ENCODE peak calls at places on chromosomes 2 and 18, in five cellular contexts. One of them, this sample, is unnamed.

GRCh38 chr2:177334940-177335543 is 57.5 kb upstream of the AGPS start:
- DNase-seq in breast epithelium: no peak
- DNase-seq in H54: peak; percentile 9
- DNase-seq in heart left ventricle: no peak
- DNase-seq in A549: peak; percentile 52
- DNase-seq in this sample: no peak

GRCh38 chr2:3062476-3063260 is 314.9 kb downstream of the EIPR1 start:
- DNase-seq in A549: no peak
- DNase-seq in H54: no peak
- DNase-seq in breast epithelium: no peak
- DNase-seq in heart left ventricle: no peak
- DNase-seq in this sample: no peak

GRCh38 chr2:24771905-24772586 is 21.1 kb downstream of the PTRHD1 start:
- DNase-seq in H54: no peak
- DNase-seq in heart left ventricle: no peak
- DNase-seq in A549: no peak
- DNase-seq in breast epithelium: no peak
- DNase-seq in this sample: no peak

GRCh38 chr18:64253222-64253621 is 104.3 kb upstream of the LINC00305 start:
- DNase-seq in heart left ventricle: no peak
- DNase-seq in A549: no peak
- DNase-seq in H54: no peak
- DNase-seq in breast epithelium: no peak
- DNase-seq in this sample: no peak

GRCh38 chr2:22382439-22383169 is 1002.4 kb upstream of the KLHL29 start:
- DNase-seq in A549: no peak
- DNase-seq in heart left ventricle: no peak
- DNase-seq in H54: no peak
- DNase-seq in breast epithelium: no peak
- DNase-seq in this sample: no peak

GRCh38 chr18:54671291-54671881 is 80.3 kb downstream of the DYNAP start:
- DNase-seq in heart left ventricle: no peak
- DNase-seq in H54: no peak
- DNase-seq in A549: peak; percentile 21
- DNase-seq in breast epithelium: no peak
- DNase-seq in this sample: no peak

GRCh38 chr18:48735070-48735676 is 196.3 kb downstream of the CTIF start:
- DNase-seq in heart left ventricle: no peak
- DNase-seq in breast epithelium: no peak
- DNase-seq in A549: no peak
- DNase-seq in H54: peak; percentile 37
- DNase-seq in this sample: no peak

GRCh38 chr2:72148975-72149555 is 1.4 kb upstream of the CYP26B1 start:
- DNase-seq in heart left ventricle: peak; percentile 71
- DNase-seq in A549: peak; percentile 62
- DNase-seq in H54: peak; percentile 84
- DNase-seq in breast epithelium: peak; percentile 19
- DNase-seq in this sample: peak; percentile 79

GRCh38 chr2:84792856-84793522 is 87.9 kb downstream of the TRABD2A start:
- DNase-seq in heart left ventricle: no peak
- DNase-seq in H54: no peak
- DNase-seq in breast epithelium: no peak
- DNase-seq in A549: peak; percentile 10
- DNase-seq in this sample: no peak

GRCh38 chr2:203758841-203759691 is 52.6 kb downstream of the CD28 start:
- DNase-seq in A549: peak; percentile 48
- DNase-seq in H54: no peak
- DNase-seq in breast epithelium: no peak
- DNase-seq in heart left ventricle: no peak
- DNase-seq in this sample: no peak

GRCh38 chr2:172912245-172912644 is 163.4 kb upstream of the MAP3K20 start:
- DNase-seq in heart left ventricle: no peak
- DNase-seq in H54: no peak
- DNase-seq in A549: no peak
- DNase-seq in breast epithelium: no peak
- DNase-seq in this sample: no peak

GRCh38 chr2:219125225-219125885 is 35.3 kb downstream of the NHEJ1 start:
- DNase-seq in A549: peak; percentile 57
- DNase-seq in H54: peak; percentile 89
- DNase-seq in heart left ventricle: no peak
- DNase-seq in breast epithelium: peak; percentile 75
- DNase-seq in this sample: no peak

GRCh38 chr2:161096336-161096735 is 63.9 kb upstream of the TANK start:
- DNase-seq in heart left ventricle: no peak
- DNase-seq in breast epithelium: no peak
- DNase-seq in A549: no peak
- DNase-seq in H54: no peak
- DNase-seq in this sample: no peak

GRCh38 chr2:8656160-8656641 is 25.7 kb upstream of the ID2 start:
- DNase-seq in H54: no peak
- DNase-seq in A549: peak; percentile 21
- DNase-seq in breast epithelium: no peak
- DNase-seq in heart left ventricle: no peak
- DNase-seq in this sample: no peak
- TF ChIP-seq POLR2A in H54: no peak
- TF ChIP-seq POLR2A in A549: no peak
- TF ChIP-seq POLR2A in breast epithelium: no peak
- TF ChIP-seq POLR2A in heart left ventricle: no peak
- TF ChIP-seq POLR2A in this sample: no peak

GRCh38 chr18:22159014-22159413 is 10.4 kb upstream of the GATA6 start:
- DNase-seq in breast epithelium: no peak
- DNase-seq in heart left ventricle: no peak
- DNase-seq in H54: no peak
- DNase-seq in A549: no peak
- DNase-seq in this sample: no peak
- TF ChIP-seq POLR2A in breast epithelium: no peak
- TF ChIP-seq POLR2A in heart left ventricle: no peak
- TF ChIP-seq POLR2A in H54: no peak
- TF ChIP-seq POLR2A in A549: no peak
- TF ChIP-seq POLR2A in this sample: no peak

GRCh38 chr18:44758821-44759624 is 78.3 kb downstream of the SETBP1 start:
- DNase-seq in heart left ventricle: no peak
- DNase-seq in H54: no peak
- DNase-seq in A549: no peak
- DNase-seq in breast epithelium: no peak
- DNase-seq in this sample: no peak
- TF ChIP-seq POLR2A in heart left ventricle: no peak
- TF ChIP-seq POLR2A in H54: no peak
- TF ChIP-seq POLR2A in A549: no peak
- TF ChIP-seq POLR2A in breast epithelium: no peak
- TF ChIP-seq POLR2A in this sample: no peak

GRCh38 chr2:21023419-21024181 is 20.3 kb downstream of the APOB start:
- DNase-seq in A549: no peak
- DNase-seq in heart left ventricle: no peak
- DNase-seq in breast epithelium: no peak
- DNase-seq in H54: no peak
- DNase-seq in this sample: no peak
- TF ChIP-seq POLR2A in A549: no peak
- TF ChIP-seq POLR2A in heart left ventricle: no peak
- TF ChIP-seq POLR2A in breast epithelium: no peak
- TF ChIP-seq POLR2A in H54: no peak
- TF ChIP-seq POLR2A in this sample: no peak

DNA sequence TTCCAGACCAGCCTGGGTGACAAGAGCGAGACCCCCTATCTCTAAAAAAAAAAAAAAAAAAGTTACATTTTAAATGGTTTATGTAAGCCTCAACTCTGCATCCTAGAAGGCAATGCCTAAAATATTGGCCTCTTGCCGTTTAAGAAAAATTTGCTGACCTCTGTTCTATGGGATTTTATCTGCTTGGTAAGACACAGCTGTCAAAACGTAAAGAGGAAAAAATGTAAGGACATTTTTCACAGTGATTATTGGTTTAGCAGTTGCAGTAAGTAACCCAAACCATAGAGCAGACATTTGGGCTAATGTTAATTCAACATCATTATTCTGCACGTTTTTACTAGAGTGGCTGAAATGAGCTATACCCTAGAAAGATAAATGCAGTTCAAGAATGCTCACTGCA is 14.4 kb upstream of the E2F6 start:
- DNase-seq in heart left ventricle: no peak
- DNase-seq in breast epithelium: no peak
- DNase-seq in A549: no peak
- DNase-seq in H54: no peak
- DNase-seq in this sample: no peak
- TF ChIP-seq POLR2A in heart left ventricle: no peak
- TF ChIP-seq POLR2A in breast epithelium: no peak
- TF ChIP-seq POLR2A in A549: no peak
- TF ChIP-seq POLR2A in H54: no peak
- TF ChIP-seq POLR2A in this sample: no peak

DNA sequence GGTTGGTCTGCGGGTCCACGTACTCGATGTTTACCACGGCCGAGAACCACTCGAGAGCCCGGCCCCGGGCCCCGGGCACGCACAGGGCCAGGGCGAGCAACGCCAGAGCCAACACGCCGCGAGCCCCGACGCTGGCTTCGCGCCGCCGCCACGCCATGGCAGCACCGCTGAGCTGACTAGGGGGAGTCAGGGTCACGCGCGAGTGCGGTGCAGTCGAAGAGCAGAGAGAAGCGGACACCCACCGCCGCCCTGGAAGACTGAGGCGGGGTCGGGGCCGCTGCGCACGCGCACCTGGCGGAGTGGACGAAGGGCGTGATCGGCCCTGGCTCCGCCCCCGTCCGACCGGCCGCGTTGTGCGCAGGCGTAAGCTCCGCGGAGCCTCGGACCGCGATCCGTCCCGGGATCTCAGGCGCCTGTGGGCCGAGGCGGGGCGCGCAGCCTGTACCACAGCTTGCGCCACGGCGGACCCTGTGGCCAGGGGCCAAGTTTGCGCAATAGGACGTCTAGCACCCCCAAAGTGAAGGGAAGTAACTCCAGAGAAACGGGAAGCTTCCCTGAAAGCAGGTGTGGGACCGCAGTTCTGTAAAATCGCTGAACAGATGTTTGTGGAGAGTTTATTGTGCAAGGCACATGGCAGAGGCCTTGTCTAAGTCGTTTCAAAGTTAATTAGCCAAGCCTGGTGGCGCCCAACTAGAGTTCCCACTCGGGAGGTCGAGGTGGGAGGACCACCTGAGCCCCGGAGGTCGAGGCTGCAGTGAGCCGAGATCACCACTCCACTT is at the start of gene RNF149:
- DNase-seq in H54: peak; percentile 55
- DNase-seq in A549: peak; percentile 91
- DNase-seq in breast epithelium: peak; percentile 81
- DNase-seq in heart left ventricle: peak; percentile 98
- DNase-seq in this sample: peak; percentile 99
- TF ChIP-seq POLR2A in H54: peak; percentile 51
- TF ChIP-seq POLR2A in A549: peak; percentile 87
- TF ChIP-seq POLR2A in breast epithelium: peak; percentile 60
- TF ChIP-seq POLR2A in heart left ventricle: no peak
- TF ChIP-seq POLR2A in this sample: peak; percentile 77

DNA sequence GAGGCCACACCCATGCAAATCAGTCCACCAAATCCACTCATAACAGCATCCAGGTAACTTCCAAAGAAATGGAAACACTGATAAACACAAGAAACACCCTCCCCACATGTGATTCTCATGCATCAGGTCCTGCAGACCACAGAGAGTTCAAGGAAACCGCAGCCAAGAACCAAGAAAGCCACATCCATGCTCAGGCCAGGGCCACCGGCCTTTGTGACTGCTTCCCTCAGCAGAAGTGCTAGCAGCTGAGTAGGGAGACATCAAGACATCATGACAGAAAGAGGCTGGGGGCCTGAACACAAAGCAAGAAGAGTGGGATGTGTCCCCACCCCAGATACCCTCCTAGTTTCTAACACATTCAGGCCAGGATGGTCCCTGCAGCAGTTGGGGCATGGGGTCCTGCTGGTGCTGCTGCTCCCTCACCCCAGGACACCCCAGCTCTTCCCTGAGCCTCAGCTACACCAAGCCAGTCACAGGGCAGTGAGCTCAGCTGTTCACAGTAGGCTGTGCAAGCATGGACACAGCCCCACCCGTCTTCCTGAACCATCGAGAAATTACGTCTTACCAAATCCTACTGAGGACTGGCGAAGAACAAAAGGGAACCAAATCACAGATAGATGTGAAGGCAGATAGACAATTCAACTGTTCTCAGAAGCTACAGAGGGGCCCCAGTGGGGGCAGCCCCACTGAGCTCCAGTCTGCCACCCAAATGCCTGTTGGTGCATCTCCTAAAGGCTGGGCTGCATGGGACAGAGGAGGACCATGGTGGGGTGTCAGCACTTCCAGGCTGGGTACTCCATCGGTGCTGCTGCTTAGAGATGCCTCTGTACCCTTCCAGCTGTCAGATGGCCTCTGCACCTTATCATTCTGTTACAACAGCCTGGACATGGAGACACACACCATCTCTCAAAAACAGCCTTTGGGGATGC is 60.8 kb downstream of the HDAC4 start:
- DNase-seq in H54: no peak
- DNase-seq in A549: no peak
- DNase-seq in breast epithelium: no peak
- DNase-seq in heart left ventricle: no peak
- DNase-seq in this sample: no peak
- TF ChIP-seq POLR2A in H54: no peak
- TF ChIP-seq POLR2A in A549: no peak
- TF ChIP-seq POLR2A in breast epithelium: no peak
- TF ChIP-seq POLR2A in heart left ventricle: no peak
- TF ChIP-seq POLR2A in this sample: no peak

DNA sequence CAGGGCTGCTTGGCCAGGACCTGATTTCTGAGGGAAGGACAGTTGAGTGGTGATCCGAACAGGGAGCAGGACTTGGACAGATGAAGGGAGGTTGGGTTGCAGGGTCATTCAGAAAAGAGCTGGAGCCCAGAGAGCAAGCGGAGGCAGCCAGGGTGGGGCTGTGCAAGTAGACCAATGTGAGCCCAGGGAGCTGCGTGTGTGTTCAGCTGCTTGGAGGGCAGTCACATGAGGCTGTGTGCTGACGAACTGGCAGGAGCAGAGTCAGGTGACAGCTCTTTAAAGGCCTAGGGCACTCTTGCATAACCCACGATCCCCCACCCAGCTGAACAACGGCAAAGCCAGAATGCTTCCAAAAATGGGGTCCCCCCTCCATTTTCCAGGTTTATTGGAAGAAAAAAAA is 4.6 kb upstream of the MLPH start:
- DNase-seq in breast epithelium: peak; percentile 84
- DNase-seq in A549: peak; percentile 76
- DNase-seq in H54: no peak
- DNase-seq in heart left ventricle: peak; percentile 78
- DNase-seq in this sample: peak; percentile 64
- TF ChIP-seq POLR2A in breast epithelium: no peak
- TF ChIP-seq POLR2A in A549: peak; percentile 40
- TF ChIP-seq POLR2A in H54: no peak
- TF ChIP-seq POLR2A in heart left ventricle: no peak
- TF ChIP-seq POLR2A in this sample: no peak

DNA sequence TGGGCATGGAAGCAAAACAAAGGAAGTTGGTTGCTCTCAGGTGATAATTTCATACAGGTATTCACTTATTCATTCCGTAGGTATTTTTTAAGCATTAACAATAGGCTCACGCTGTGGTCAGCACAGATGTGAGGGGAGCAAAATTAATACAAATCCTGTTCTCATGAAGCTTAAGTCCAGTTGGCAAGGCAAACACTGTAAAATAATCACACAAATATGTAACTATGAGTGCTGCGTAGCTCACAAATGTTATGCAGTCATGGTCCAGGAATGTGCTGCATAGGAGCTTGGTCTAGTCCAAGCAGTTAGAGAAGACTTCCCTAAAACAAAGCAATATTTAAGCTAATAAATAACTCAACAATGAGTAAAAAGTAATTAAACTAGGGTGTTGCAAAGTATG is 23.9 kb downstream of the SP5 start:
- DNase-seq in breast epithelium: no peak
- DNase-seq in heart left ventricle: no peak
- DNase-seq in A549: peak; percentile 60
- DNase-seq in H54: peak; percentile 62
- DNase-seq in this sample: no peak
- TF ChIP-seq POLR2A in breast epithelium: no peak
- TF ChIP-seq POLR2A in heart left ventricle: no peak
- TF ChIP-seq POLR2A in A549: no peak
- TF ChIP-seq POLR2A in H54: no peak
- TF ChIP-seq POLR2A in this sample: no peak

GRCh38 chr2:60907329-60907728 is 26.0 kb downstream of the REL start:
- DNase-seq in breast epithelium: no peak
- DNase-seq in A549: no peak
- DNase-seq in H54: no peak
- DNase-seq in heart left ventricle: no peak
- DNase-seq in this sample: no peak
- TF ChIP-seq POLR2A in breast epithelium: no peak
- TF ChIP-seq POLR2A in A549: no peak
- TF ChIP-seq POLR2A in H54: no peak
- TF ChIP-seq POLR2A in heart left ventricle: no peak
- TF ChIP-seq POLR2A in this sample: no peak